ENCODE peak calls at places on chromosomes 3 and 15, in ten cellular contexts. L, W, D, V, Z, Y, R, P, M and T are unnamed samples.

GRCh38 chr15:42136513-42136912 is 19.9 kb downstream of the PLA2G4F start:
- DNase-seq in L (peak; percentile 29), W (no peak), D (no peak), V (no peak), Z (no peak), Y (no peak), R (no peak), P (no peak), M (no peak), T (no peak)

GRCh38 chr3:140091143-140091542 is 156.2 kb downstream of the CLSTN2 start:
- DNase-seq in L (no peak), W (no peak), D (no peak), V (peak; percentile 17), Z (no peak), Y (no peak), R (no peak), P (no peak), M (no peak), T (no peak)

GRCh38 chr3:99286266-99286845 is 352.0 kb upstream of the COL8A1 start:
- DNase-seq in L (no peak), W (no peak), D (no peak), V (no peak), Z (no peak), Y (no peak), R (no peak), P (no peak), M (no peak), T (no peak)

GRCh38 chr3:40745381-40746106 is 220.8 kb downstream of the ZNF621 start:
- DNase-seq in L (no peak), W (no peak), D (no peak), V (no peak), Z (no peak), Y (peak; percentile 15), R (no peak), P (no peak), M (no peak), T (no peak)

GRCh38 chr15:25543156-25543555 is 104.3 kb upstream of the UBE3A start:
- DNase-seq in L (no peak), W (no peak), D (no peak), V (peak; percentile 51), Z (no peak), Y (no peak), R (no peak), P (peak; percentile 15), M (peak; percentile 18), T (no peak)

GRCh38 chr3:40731445-40731844 is 206.7 kb downstream of the ZNF621 start:
- DNase-seq in L (no peak), W (no peak), D (no peak), V (no peak), Z (no peak), Y (no peak), R (no peak), P (no peak), M (no peak), T (no peak)

GRCh38 chr3:79729096-79729495 is 38.7 kb downstream of the ROBO1 start:
- DNase-seq in L (no peak), W (no peak), D (peak; percentile 8), V (no peak), Z (no peak), Y (no peak), R (no peak), P (no peak), M (no peak), T (no peak)

GRCh38 chr3:111351334-111351733 is 190.7 kb upstream of the CD96 start:
- DNase-seq in L (no peak), W (no peak), D (no peak), V (no peak), Z (no peak), Y (no peak), R (no peak), P (peak; percentile 12), M (no peak), T (no peak)

GRCh38 chr3:194472290-194472920 is 14.4 kb downstream of the ATP13A3 start:
- DNase-seq in L (no peak), W (no peak), D (peak; percentile 49), V (no peak), Z (peak; percentile 27), Y (peak; percentile 75), R (no peak), P (peak; percentile 72), M (no peak), T (no peak)

GRCh38 chr15:90519688-90520087 is 10.0 kb upstream of the CRTC3 start:
- DNase-seq in L (no peak), W (no peak), D (no peak), V (no peak), Z (no peak), Y (no peak), R (no peak), P (no peak), M (no peak), T (no peak)

GRCh38 chr3:43373588-43373935 is 87.2 kb downstream of the SNRK start:
- DNase-seq in L (no peak), W (no peak), D (no peak), V (no peak), Z (no peak), Y (no peak), R (no peak), P (no peak), M (no peak), T (no peak)

GRCh38 chr3:61687206-61687605 is 125.8 kb downstream of the PTPRG start:
- DNase-seq in L (no peak), W (no peak), D (no peak), V (no peak), Z (no peak), Y (no peak), R (no peak), P (no peak), M (no peak), T (no peak)

GRCh38 chr3:133938770-133939495 is 43.3 kb upstream of the RAB6B start:
- DNase-seq in L (no peak), W (no peak), D (peak; percentile 6), V (peak; percentile 27), Z (no peak), Y (no peak), R (peak; percentile 23), P (no peak), M (no peak), T (no peak)

GRCh38 chr3:170044795-170045244 is 7.0 kb downstream of the GPR160 start:
- DNase-seq in L (no peak), W (no peak), D (no peak), V (no peak), Z (no peak), Y (peak; percentile 93), R (no peak), P (no peak), M (no peak), T (peak; percentile 51)

GRCh38 chr3:13505147-13506130 is 25.3 kb downstream of the HDAC11 start:
- DNase-seq in L (no peak), W (peak; percentile 39), D (no peak), V (no peak), Z (no peak), Y (no peak), R (no peak), P (no peak), M (no peak), T (no peak)

GRCh38 chr3:83934208-83935150 is 1024.3 kb upstream of the CADM2 start:
- DNase-seq in L (no peak), W (no peak), D (no peak), V (no peak), Z (no peak), Y (peak; percentile 26), R (no peak), P (no peak), M (no peak), T (no peak)

DNA sequence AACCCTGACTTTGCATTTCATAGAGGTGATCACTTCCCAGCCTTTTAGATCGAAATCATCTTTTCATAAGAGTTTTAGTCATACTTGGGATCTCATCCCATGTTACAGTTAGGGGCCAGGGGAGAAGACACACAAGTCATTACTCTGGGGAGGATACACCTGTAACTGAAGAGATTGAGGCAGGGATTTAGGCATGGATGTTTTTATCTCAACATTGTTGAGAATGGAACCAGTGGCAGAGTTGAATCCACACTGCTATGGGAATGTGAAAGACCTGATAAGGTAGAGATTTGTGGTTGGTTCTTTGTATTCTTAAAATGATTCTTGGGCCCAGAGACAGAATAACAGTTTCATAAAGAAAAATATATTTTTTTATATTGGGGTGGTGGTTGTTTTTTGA is 16.2 kb upstream of the CLEC3B start:
- DNase-seq in L (no peak), W (no peak), D (no peak), V (no peak), Z (no peak), Y (no peak), R (no peak), P (no peak), M (no peak), T (no peak)
- TF ChIP-seq CTCF in L (no peak), W (no peak), D (no peak), V (no peak), Z (no peak), Y (no peak), R (no peak), P (no peak), M (no peak), T (no peak)

GRCh38 chr15:88657326-88658069 is 18.7 kb downstream of the ISG20 start:
- DNase-seq in L (peak; percentile 76), W (no peak), D (peak; percentile 59), V (no peak), Z (peak; percentile 63), Y (peak; percentile 67), R (peak; percentile 64), P (peak; percentile 79), M (peak; percentile 63), T (peak; percentile 75)
- TF ChIP-seq CTCF in L (peak; percentile 83), W (peak; percentile 42), D (peak; percentile 95), V (peak; percentile 29), Z (peak; percentile 80), Y (peak; percentile 45), R (peak; percentile 85), P (peak; percentile 93), M (peak; percentile 74), T (peak; percentile 46)

GRCh38 chr3:27528798-27529197 is 44.6 kb upstream of the SLC4A7 start:
- DNase-seq in L (no peak), W (no peak), D (no peak), V (no peak), Z (no peak), Y (no peak), R (no peak), P (no peak), M (no peak), T (no peak)
- TF ChIP-seq CTCF in L (no peak), W (no peak), D (no peak), V (no peak), Z (no peak), Y (no peak), R (no peak), P (no peak), M (no peak), T (no peak)

DNA sequence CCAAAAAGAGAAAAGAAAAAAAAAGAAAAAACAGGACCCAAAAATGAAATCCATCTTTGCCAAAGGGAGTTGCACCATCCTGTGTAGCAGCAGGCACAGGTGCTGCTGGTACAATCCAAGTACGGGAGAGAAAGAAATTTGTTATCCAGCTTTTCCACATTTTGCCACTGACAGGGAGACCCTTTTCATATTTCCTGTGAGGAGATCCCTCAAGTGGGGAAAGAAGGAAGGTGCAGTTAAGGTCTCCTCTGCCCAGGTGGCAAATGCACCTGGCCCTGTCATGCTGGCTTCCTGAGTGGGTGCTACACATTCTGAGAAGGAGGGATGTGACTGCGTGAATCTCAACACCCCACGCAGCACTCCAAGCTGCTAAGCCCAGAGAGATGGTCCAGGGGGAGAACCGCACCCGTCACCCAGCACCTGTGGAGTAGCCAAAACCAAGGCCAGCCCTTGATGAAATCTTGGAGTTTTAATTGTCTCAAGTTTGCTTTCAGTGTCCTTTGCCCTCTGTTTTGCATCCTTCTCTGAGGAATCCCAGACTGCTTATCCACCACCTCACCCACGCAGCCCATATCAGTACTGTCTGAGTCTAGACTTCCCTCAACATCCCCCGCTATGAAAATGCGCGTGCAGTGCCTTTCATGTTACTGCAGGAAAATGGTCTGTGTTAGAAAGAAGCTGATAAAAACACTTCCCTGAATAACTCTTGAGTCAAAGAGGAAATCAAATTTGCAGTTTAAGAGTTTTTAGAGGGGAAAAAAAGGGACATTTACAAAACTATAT is 141.9 kb upstream of the THBS1 start:
- DNase-seq in L (no peak), W (no peak), D (no peak), V (no peak), Z (no peak), Y (no peak), R (no peak), P (no peak), M (no peak), T (no peak)
- TF ChIP-seq CTCF in L (no peak), W (no peak), D (no peak), V (no peak), Z (no peak), Y (no peak), R (peak; percentile 48), P (peak; percentile 11), M (peak; percentile 36), T (no peak)